ENCODE peak calls at places on chromosome 20, in ten cellular contexts. P is stimulated activated CD4-positive, alpha-beta T cell treated with anti-CD3 and anti-CD28 coated beads, TNF-alpha, amount 100 ng/mL, for 48 hours; N is lung; L is hippocampal formation; Y is immature natural killer cell; Q is neuronal stem cell; C is SIG-M5; M is ovary; I is CD8-positive, alpha-beta T cell; R is cardiac muscle cell. K is an unnamed sample.

GRCh38 chr20:8232332-8232731 is 100.3 kb downstream of the PLCB1 start:
- DNase-seq in P (no peak), N (no peak), L (no peak), Y (no peak), Q (no peak), C (no peak), M (no peak), I (no peak), R (no peak), K (no peak)

GRCh38 chr20:44736170-44737021 is 9.3 kb upstream of the KCNK15 start:
- DNase-seq in P (no peak), N (peak), L (peak), Y (peak), Q (peak), C (peak), M (peak), I (no peak), R (peak), K (peak)

GRCh38 chr20:57392512-57393271 is 1.5 kb downstream of the RBM38 start:
- DNase-seq in P (peak), N (no peak), L (no peak), Y (peak), Q (no peak), C (no peak), M (peak), I (peak), R (no peak), K (no peak)

GRCh38 chr20:2402271-2402980 is 21.7 kb downstream of the TGM6 start:
- DNase-seq in P (no peak), N (no peak), L (no peak), Y (no peak), Q (no peak), C (no peak), M (no peak), I (no peak), R (peak), K (no peak)

GRCh38 chr20:57482148-57482547 is 42.8 kb downstream of the CTCFL start:
- DNase-seq in P (no peak), N (no peak), L (no peak), Y (no peak), Q (no peak), C (no peak), M (no peak), I (no peak), R (no peak), K (no peak)

GRCh38 chr20:61728786-61729365 is 336.8 kb downstream of the TAF4 start:
- DNase-seq in P (no peak), N (no peak), L (no peak), Y (no peak), Q (no peak), C (no peak), M (no peak), I (no peak), R (no peak), K (no peak)

GRCh38 chr20:46767127-46767761 is 57.8 kb downstream of the SLC2A10 start:
- DNase-seq in P (no peak), N (no peak), L (no peak), Y (no peak), Q (peak), C (no peak), M (no peak), I (no peak), R (peak), K (peak)

GRCh38 chr20:3080939-3081388 is 3.6 kb downstream of the AVP start:
- DNase-seq in P (no peak), N (no peak), L (no peak), Y (no peak), Q (no peak), C (no peak), M (peak), I (no peak), R (no peak), K (no peak)

GRCh38 chr20:49631856-49632418 is 64.0 kb upstream of the PTGIS start:
- DNase-seq in P (no peak), N (no peak), L (no peak), Y (no peak), Q (no peak), C (no peak), M (no peak), I (no peak), R (no peak), K (no peak)

GRCh38 chr20:50930139-50931047 is 844 bp downstream of the ADNP start:
- DNase-seq in P (no peak), N (no peak), L (no peak), Y (no peak), Q (peak), C (no peak), M (peak), I (peak), R (peak), K (no peak)

GRCh38 chr20:52379723-52380336 is 188.3 kb upstream of the ZFP64 start:
- DNase-seq in P (peak), N (no peak), L (no peak), Y (peak), Q (peak), C (no peak), M (no peak), I (peak), R (peak), K (no peak)

GRCh38 chr20:44065401-44066340 is 121.3 kb downstream of the JPH2 start:
- DNase-seq in P (no peak), N (no peak), L (no peak), Y (no peak), Q (no peak), C (no peak), M (no peak), I (no peak), R (no peak), K (no peak)

GRCh38 chr20:62562831-62563230 is 79.5 kb upstream of the SLCO4A1 start:
- DNase-seq in P (no peak), N (no peak), L (no peak), Y (no peak), Q (no peak), C (no peak), M (no peak), I (no peak), R (no peak), K (no peak)

GRCh38 chr20:1718604-1719384 is 61.2 kb upstream of the SIRPG start:
- DNase-seq in P (no peak), N (peak), L (no peak), Y (no peak), Q (no peak), C (no peak), M (no peak), I (no peak), R (no peak), K (no peak)

GRCh38 chr20:57399587-57400261 is 8.5 kb downstream of the RBM38 start:
- DNase-seq in P (no peak), N (no peak), L (no peak), Y (no peak), Q (no peak), C (no peak), M (peak), I (peak), R (no peak), K (no peak)

GRCh38 chr20:1764136-1765033 is 106.8 kb upstream of the SIRPG start:
- DNase-seq in P (peak), N (peak), L (peak), Y (peak), Q (peak), C (no peak), M (peak), I (peak), R (peak), K (peak)

GRCh38 chr20:63751471-63752271 is 12.1 kb downstream of the SLC2A4RG start:
- DNase-seq in P (no peak), N (no peak), L (no peak), Y (no peak), Q (no peak), C (no peak), M (no peak), I (no peak), R (peak), K (no peak)

GRCh38 chr20:9744551-9744950 is 94.3 kb downstream of the PAK5 start:
- DNase-seq in P (no peak), N (no peak), L (no peak), Y (no peak), Q (no peak), C (no peak), M (no peak), I (no peak), R (no peak), K (no peak)

GRCh38 chr20:34004790-34005457 is 11.2 kb downstream of the RALY start:
- DNase-seq in P (no peak), N (no peak), L (no peak), Y (no peak), Q (no peak), C (no peak), M (no peak), I (no peak), R (no peak), K (no peak)

GRCh38 chr20:21501184-21501583 is 12.7 kb downstream of the NKX2-2 start:
- DNase-seq in P (no peak), N (no peak), L (no peak), Y (no peak), Q (no peak), C (no peak), M (no peak), I (no peak), R (no peak), K (no peak)

GRCh38 chr20:17520583-17520982 is 10.6 kb downstream of the BFSP1 start:
- DNase-seq in P (no peak), N (no peak), L (no peak), Y (no peak), Q (no peak), C (no peak), M (no peak), I (no peak), R (no peak), K (no peak)

GRCh38 chr20:59031326-59032022 is 661 bp downstream of the ATP5F1E start:
- DNase-seq in P (no peak), N (no peak), L (no peak), Y (no peak), Q (no peak), C (no peak), M (no peak), I (no peak), R (no peak), K (no peak)

GRCh38 chr20:49219924-49220831 is 962 bp downstream of the DDX27 start:
- DNase-seq in P (no peak), N (no peak), L (no peak), Y (no peak), Q (no peak), C (no peak), M (no peak), I (no peak), R (peak), K (no peak)

GRCh38 chr20:32316667-32317066 is 39.2 kb downstream of the KIF3B start:
- DNase-seq in P (no peak), N (no peak), L (no peak), Y (no peak), Q (no peak), C (no peak), M (no peak), I (no peak), R (no peak), K (no peak)

GRCh38 chr20:1415667-1416468 is 23.0 kb upstream of the FKBP1A start:
- DNase-seq in P (no peak), N (no peak), L (no peak), Y (no peak), Q (no peak), C (no peak), M (no peak), I (no peak), R (no peak), K (no peak)